ENCODE peak calls at places on chromosomes 12 and 14, in four cellular contexts. U is esophagus squamous epithelium, W is right lobe of liver, I is AG04450. M is an unnamed sample.

GRCh38 chr14:88804477-88804876 is 11.7 kb upstream of the EML5 start:
- DNase-seq in U (no peak), W (no peak), I (no peak), M (no peak)

GRCh38 chr12:38350342-38351181 is 34.0 kb downstream of the ALG10B start:
- DNase-seq in U (no peak), W (no peak), I (no peak), M (no peak)

GRCh38 chr12:80059875-80060274 is 39.5 kb upstream of the OTOGL start:
- DNase-seq in U (no peak), W (no peak), I (no peak), M (no peak)

GRCh38 chr12:39372929-39373328 is 70.0 kb downstream of the KIF21A start:
- DNase-seq in U (no peak), W (no peak), I (no peak), M (no peak)

GRCh38 chr12:2877959-2878732 is 1.1 kb downstream of the RHNO1 start:
- DNase-seq in U (no peak), W (peak), I (no peak), M (peak)

GRCh38 chr12:19927661-19928060 is 440.7 kb upstream of the PDE3A start:
- DNase-seq in U (no peak), W (no peak), I (no peak), M (no peak)

GRCh38 chr14:98172243-98172778 is 1099.7 kb downstream of the BCL11B start:
- DNase-seq in U (no peak), W (no peak), I (no peak), M (no peak)

GRCh38 chr12:23944067-23944466 is 5.4 kb downstream of the SOX5 start:
- DNase-seq in U (no peak), W (no peak), I (no peak), M (no peak)

GRCh38 chr14:58873228-58873953 is 235.6 kb downstream of the DACT1 start:
- DNase-seq in U (no peak), W (no peak), I (no peak), M (no peak)

GRCh38 chr12:113955109-113955970 is 10.8 kb downstream of the RBM19 start:
- DNase-seq in U (no peak), W (no peak), I (no peak), M (no peak)

GRCh38 chr12:2613674-2614073 is 181.1 kb upstream of the FKBP4 start:
- DNase-seq in U (no peak), W (no peak), I (peak), M (peak)

GRCh38 chr12:45687081-45688015 is 42.2 kb upstream of the ARID2 start:
- DNase-seq in U (no peak), W (no peak), I (no peak), M (no peak)

GRCh38 chr14:82528011-82528410 is 994.4 kb upstream of the SEL1L start:
- DNase-seq in U (no peak), W (no peak), I (no peak), M (no peak)

GRCh38 chr12:104303538-104304151 is at the start of gene EID3:
- DNase-seq in U (peak), W (peak), I (no peak), M (no peak)

GRCh38 chr14:51869426-51870113 is 9.2 kb downstream of the GNG2 start:
- DNase-seq in U (no peak), W (no peak), I (no peak), M (no peak)

GRCh38 chr12:108629824-108630476 is 3.7 kb downstream of the SELPLG start:
- DNase-seq in U (no peak), W (no peak), I (no peak), M (peak)

GRCh38 chr12:110379642-110380041 is 23.9 kb downstream of the ANAPC7 start:
- DNase-seq in U (no peak), W (no peak), I (no peak), M (no peak)
- H3K27ac ChIP-seq in U (peak), W (no peak), I (no peak), M (no peak)

DNA sequence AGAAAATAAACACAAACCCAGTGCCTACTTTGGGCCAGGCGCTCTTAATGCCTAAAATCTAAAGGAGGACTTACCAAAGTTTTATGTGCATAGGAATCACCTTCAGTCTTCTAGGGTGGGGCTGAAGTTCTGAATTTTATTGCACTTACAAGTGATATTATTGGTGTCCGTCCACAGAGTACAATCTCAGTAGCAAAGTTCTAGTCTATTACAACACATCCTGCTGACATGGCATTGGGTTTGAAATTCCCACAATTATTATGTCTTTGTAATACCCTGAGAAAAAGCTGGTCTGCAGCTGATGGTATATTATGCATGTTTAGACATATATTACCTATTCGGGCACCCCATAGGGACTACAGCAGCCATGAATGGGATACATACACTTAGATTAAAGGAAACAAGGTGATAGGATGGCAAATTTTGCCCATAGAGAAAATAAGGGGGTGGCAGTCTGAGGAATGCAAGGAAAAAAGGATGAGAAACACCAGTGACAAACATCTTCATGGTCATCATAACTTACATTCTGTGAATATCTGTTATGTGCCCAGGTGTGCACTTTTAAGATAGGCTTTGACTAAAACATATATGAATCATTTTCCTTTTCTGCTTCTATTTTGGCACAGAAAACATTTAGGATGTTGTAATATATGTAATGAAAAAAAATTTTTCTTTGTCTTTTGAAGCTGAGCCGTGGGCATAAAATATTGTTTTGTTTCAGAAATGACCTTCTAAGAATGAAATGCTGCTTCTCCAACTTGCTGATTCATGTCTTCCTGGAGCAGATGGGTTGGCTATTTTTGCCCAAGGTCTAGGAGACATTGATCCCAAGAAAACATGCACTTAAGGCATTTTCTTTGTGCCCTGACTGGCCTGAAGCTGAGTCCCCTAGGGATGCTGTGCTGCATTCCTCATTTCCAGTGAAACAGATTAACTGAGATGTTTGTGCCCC is 27.2 kb upstream of the ALG10 start:
- DNase-seq in U (no peak), W (no peak), I (no peak), M (peak)
- H3K27ac ChIP-seq in U (no peak), W (no peak), I (no peak), M (peak)

GRCh38 chr14:90523961-90524875 is 127.4 kb downstream of the CALM1 start:
- DNase-seq in U (no peak), W (no peak), I (no peak), M (no peak)
- H3K27ac ChIP-seq in U (peak), W (no peak), I (no peak), M (no peak)

DNA sequence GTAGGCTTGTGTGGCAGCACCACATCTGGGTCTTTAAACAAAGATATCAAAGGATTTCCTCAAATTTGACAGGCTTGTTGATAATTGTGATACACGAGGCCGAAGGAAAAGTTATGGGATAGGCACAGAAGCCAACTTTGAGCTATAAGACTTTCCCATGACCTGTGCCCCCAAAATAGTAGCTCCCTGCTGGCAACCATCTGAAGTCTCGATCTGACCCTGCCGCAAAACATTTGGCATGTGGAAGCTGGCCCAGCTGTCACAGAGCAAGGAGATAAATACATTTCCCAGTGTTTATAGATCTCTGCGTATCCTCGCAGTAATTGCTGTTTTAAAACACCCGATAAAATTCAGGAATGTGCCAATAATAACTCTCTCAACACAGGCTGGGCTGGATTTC is 26.4 kb upstream of the RGS6 start:
- DNase-seq in U (no peak), W (no peak), I (no peak), M (no peak)
- H3K27ac ChIP-seq in U (no peak), W (no peak), I (no peak), M (no peak)

DNA sequence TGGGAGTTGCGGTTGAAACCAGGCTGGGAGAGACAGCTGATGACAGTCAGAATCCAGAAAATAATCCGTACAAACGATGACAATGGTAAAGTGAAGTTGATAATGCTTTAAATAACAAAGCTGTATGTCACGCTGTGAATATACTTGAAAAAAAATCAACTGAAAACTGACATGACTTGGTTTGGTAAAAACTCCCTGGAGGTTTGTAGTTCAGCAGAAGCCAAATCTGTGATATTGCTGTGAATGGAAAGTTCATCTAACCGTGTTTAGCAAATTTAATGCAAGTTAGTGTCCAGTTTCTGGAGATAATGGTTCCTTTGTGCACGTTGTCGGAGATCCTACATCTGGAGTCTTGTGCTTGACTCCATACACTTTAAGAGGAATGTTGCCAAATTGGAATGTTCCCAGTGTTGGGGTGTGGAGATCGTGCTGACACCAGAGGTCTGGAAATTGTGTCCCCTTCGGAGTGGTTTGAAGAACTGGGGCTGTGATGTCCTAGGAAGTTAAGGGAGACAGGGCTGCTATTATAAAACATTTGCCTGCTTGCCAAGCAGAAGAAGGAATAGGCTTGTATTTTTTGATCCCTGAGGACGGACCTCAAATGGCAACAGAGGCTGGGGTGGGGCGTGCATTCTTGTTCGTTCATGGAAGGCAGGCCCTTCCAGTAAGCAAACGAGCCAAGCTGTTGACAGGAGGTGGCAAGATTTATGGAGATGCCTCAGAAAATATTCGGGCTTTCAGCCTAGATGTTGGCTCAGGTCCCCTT is 30.6 kb downstream of the PPFIBP1 start:
- DNase-seq in U (no peak), W (no peak), I (no peak), M (no peak)
- H3K27ac ChIP-seq in U (peak), W (no peak), I (peak), M (peak)

M was measured in foreskin keratinocyte.